ENCODE peak calls at places on chromosomes 4 and X, in six cellular contexts. D is colonic mucosa, U is foreskin fibroblast, E is CD14-positive monocyte, Y is adrenal gland, G is dorsolateral prefrontal cortex. H is an unnamed sample.

GRCh38 chr4:4866833-4867744 is 7.6 kb downstream of the MSX1 start:
- DNase-seq in D (no peak), U (no peak), E (no peak), Y (no peak), G (no peak), H (peak)

GRCh38 chr4:119025440-119025839 is 110.2 kb upstream of the MYOZ2 start:
- DNase-seq in D (peak), U (peak), E (peak), Y (peak), G (no peak), H (peak)

GRCh38 chrX:132219343-132219768 is at the start of gene RAP2C:
- DNase-seq in D (peak), U (peak), E (peak), Y (peak), G (peak), H (peak)

GRCh38 chrX:102341867-102342266 is 94.9 kb downstream of the NXF2 start:
- DNase-seq in D (no peak), U (peak), E (no peak), Y (no peak), G (no peak), H (no peak)

GRCh38 chr4:149531861-149532260 is 283.8 kb downstream of the IQCM start:
- DNase-seq in D (no peak), U (peak), E (no peak), Y (no peak), G (no peak), H (no peak)

GRCh38 chr4:42673084-42673429 is 16.2 kb upstream of the ATP8A1 start:
- DNase-seq in D (no peak), U (no peak), E (no peak), Y (peak), G (no peak), H (peak)

GRCh38 chr4:125155251-125155650 is 159.5 kb upstream of the FAT4 start:
- DNase-seq in D (no peak), U (no peak), E (no peak), Y (no peak), G (no peak), H (no peak)

GRCh38 chr4:185582651-185583400 is 47.5 kb upstream of the PDLIM3 start:
- DNase-seq in D (no peak), U (no peak), E (no peak), Y (no peak), G (no peak), H (no peak)

GRCh38 chrX:76550016-76550415 is 122.5 kb downstream of the MAGEE1 start:
- DNase-seq in D (no peak), U (no peak), E (no peak), Y (no peak), G (no peak), H (no peak)

GRCh38 chrX:46327229-46328081 is 217.8 kb downstream of the ZNF674 start:
- DNase-seq in D (peak), U (peak), E (no peak), Y (peak), G (no peak), H (no peak)

GRCh38 chr4:151865744-151866143 is 104.9 kb upstream of the GATB start:
- DNase-seq in D (no peak), U (no peak), E (no peak), Y (no peak), G (peak), H (no peak)

GRCh38 chrX:21741869-21742701 is 15.8 kb downstream of the SMPX start:
- DNase-seq in D (no peak), U (no peak), E (no peak), Y (no peak), G (no peak), H (no peak)

GRCh38 chrX:20205927-20206708 is 60.6 kb downstream of the RPS6KA3 start:
- DNase-seq in D (no peak), U (no peak), E (no peak), Y (no peak), G (peak), H (no peak)

GRCh38 chrX:102832661-102833060 is 104.4 kb upstream of the RAB40AL start:
- DNase-seq in D (no peak), U (peak), E (no peak), Y (no peak), G (peak), H (no peak)

GRCh38 chrX:16870095-16870860 is at the start of gene RBBP7:
- DNase-seq in D (peak), U (peak), E (peak), Y (peak), G (peak), H (peak)

GRCh38 chrX:30414144-30414543 is 105.0 kb upstream of the NR0B1 start:
- DNase-seq in D (no peak), U (no peak), E (no peak), Y (no peak), G (no peak), H (no peak)

GRCh38 chr4:77931452-77932135 is 69.0 kb downstream of the MRPL1 start:
- DNase-seq in D (no peak), U (peak), E (no peak), Y (no peak), G (no peak), H (no peak)

GRCh38 chr4:106162278-106162677 is 153.7 kb downstream of the TBCK start:
- DNase-seq in D (no peak), U (no peak), E (no peak), Y (no peak), G (no peak), H (peak)

GRCh38 chrX:21655901-21656586 is 2.1 kb downstream of the KLHL34 start:
- DNase-seq in D (no peak), U (no peak), E (no peak), Y (no peak), G (no peak), H (peak)

GRCh38 chr4:4969298-4969697 is 50.0 kb downstream of the CYTL1 start:
- DNase-seq in D (peak), U (no peak), E (no peak), Y (peak), G (no peak), H (no peak)

GRCh38 chr4:112231779-112232713 is at the start of gene AP1AR:
- DNase-seq in D (peak), U (peak), E (peak), Y (peak), G (peak), H (peak)

GRCh38 chrX:41589634-41590270 is 99.0 kb upstream of the GPR34 start:
- DNase-seq in D (no peak), U (peak), E (no peak), Y (no peak), G (no peak), H (no peak)

GRCh38 chr4:156053174-156053573 is 99.5 kb upstream of the CTSO start:
- DNase-seq in D (no peak), U (no peak), E (no peak), Y (no peak), G (no peak), H (no peak)

GRCh38 chr4:56772134-56772533 is 49.4 kb downstream of the SPINK2 start:
- DNase-seq in D (no peak), U (peak), E (no peak), Y (no peak), G (no peak), H (no peak)

GRCh38 chr4:187128971-187129370 is 405.3 kb upstream of the FAT1 start:
- DNase-seq in D (no peak), U (peak), E (no peak), Y (no peak), G (no peak), H (no peak)

GRCh38 chr4:87589531-87589930 is 18.8 kb upstream of the DSPP start:
- DNase-seq in D (no peak), U (peak), E (no peak), Y (peak), G (no peak), H (no peak)

GRCh38 chrX:107673933-107674479 is 45.7 kb downstream of the PRPS1 start:
- DNase-seq in D (peak), U (peak), E (peak), Y (peak), G (no peak), H (peak)

GRCh38 chr4:23697722-23698121 is 192.1 kb downstream of the PPARGC1A start:
- DNase-seq in D (no peak), U (no peak), E (no peak), Y (no peak), G (no peak), H (no peak)

GRCh38 chr4:127698789-127699200 is 31.4 kb upstream of the SLC25A31 start:
- DNase-seq in D (no peak), U (peak), E (no peak), Y (peak), G (no peak), H (no peak)

GRCh38 chr4:7189475-7190277 is 2.7 kb upstream of the SORCS2 start:
- DNase-seq in D (no peak), U (no peak), E (no peak), Y (no peak), G (no peak), H (no peak)

GRCh38 chrX:46837543-46838481 is 969 bp downstream of the RP2 start:
- DNase-seq in D (no peak), U (peak), E (no peak), Y (no peak), G (no peak), H (no peak)

GRCh38 chr4:12636191-12636590 is 847.9 kb downstream of the RAB28 start:
- DNase-seq in D (no peak), U (no peak), E (no peak), Y (no peak), G (no peak), H (no peak)

DNA sequence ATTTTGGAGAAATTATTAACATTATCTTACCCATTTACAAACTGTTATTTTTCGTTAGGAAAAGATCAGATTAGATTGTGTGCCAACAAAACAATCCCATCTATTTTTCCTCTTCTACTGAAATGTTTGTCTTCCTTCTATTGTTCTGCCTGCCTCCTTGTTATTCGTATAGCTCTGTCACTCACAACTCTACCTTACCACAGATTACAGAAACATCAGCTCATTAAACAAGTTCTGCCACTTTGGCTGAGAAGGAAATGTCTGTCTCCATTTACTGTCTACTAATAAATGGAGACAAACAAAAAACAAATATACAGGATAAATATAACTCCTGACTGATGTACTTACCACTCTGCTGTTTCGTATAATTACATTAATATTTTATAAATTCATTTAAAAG is 211.4 kb downstream of the ENOX2 start:
- DNase-seq in D (no peak), U (no peak), E (no peak), Y (no peak), G (no peak), H (no peak)
- TF ChIP-seq CTCF in D (no peak), U (no peak), E (no peak), Y (no peak), G (no peak), H (no peak)

GRCh38 chr4:64713256-64713840 is 304.1 kb upstream of the TECRL start:
- DNase-seq in D (no peak), U (peak), E (no peak), Y (no peak), G (no peak), H (no peak)
- TF ChIP-seq CTCF in D (peak), U (peak), E (peak), Y (no peak), G (peak), H (no peak)

DNA sequence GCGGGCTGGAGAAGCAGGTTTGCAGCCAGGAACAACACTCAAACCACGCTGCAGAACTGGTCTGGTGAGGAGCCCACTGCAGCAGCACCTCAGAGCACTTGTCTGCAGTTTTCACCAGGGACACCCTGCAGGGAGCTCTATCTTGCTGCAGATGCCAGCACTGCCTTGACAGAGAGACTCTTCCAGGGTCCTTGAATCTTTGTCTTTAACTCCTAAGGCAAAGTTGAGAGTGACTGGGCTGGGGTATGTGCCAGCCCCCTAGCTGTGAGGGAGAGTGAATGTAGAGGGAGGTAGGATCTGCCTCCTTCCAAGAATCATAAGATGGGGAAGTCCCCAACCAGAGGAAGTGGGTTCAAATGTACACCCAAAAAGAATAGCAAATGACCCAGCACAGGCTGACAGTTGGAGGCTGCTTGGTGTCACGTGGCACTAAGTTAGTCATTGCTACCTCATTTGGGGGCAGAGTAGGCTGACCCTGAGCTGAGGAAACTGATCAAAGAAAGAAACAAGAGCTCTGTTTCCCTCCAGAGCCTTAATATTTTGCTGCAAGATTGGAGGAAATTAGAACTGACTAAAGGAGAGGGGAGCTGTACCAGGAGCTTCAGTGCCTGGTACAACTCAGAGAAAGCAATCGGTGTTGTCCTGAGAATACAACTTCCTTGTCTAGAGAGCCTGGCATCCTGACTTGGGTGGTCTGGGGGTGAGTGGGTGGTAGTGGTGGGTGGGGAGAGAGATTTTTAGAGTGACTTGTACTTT is 28.2 kb upstream of the HUWE1 start:
- DNase-seq in D (no peak), U (peak), E (peak), Y (no peak), G (no peak), H (no peak)
- TF ChIP-seq CTCF in D (no peak), U (no peak), E (no peak), Y (no peak), G (no peak), H (no peak)

GRCh38 chrX:29231800-29232199 is 644.6 kb downstream of the IL1RAPL1 start:
- DNase-seq in D (no peak), U (peak), E (no peak), Y (no peak), G (no peak), H (no peak)
- TF ChIP-seq CTCF in D (no peak), U (peak), E (no peak), Y (no peak), G (peak), H (no peak)

GRCh38 chr4:41044165-41044564 is 170.2 kb downstream of the APBB2 start:
- DNase-seq in D (no peak), U (no peak), E (no peak), Y (no peak), G (no peak), H (no peak)
- TF ChIP-seq CTCF in D (no peak), U (no peak), E (no peak), Y (no peak), G (no peak), H (no peak)

DNA sequence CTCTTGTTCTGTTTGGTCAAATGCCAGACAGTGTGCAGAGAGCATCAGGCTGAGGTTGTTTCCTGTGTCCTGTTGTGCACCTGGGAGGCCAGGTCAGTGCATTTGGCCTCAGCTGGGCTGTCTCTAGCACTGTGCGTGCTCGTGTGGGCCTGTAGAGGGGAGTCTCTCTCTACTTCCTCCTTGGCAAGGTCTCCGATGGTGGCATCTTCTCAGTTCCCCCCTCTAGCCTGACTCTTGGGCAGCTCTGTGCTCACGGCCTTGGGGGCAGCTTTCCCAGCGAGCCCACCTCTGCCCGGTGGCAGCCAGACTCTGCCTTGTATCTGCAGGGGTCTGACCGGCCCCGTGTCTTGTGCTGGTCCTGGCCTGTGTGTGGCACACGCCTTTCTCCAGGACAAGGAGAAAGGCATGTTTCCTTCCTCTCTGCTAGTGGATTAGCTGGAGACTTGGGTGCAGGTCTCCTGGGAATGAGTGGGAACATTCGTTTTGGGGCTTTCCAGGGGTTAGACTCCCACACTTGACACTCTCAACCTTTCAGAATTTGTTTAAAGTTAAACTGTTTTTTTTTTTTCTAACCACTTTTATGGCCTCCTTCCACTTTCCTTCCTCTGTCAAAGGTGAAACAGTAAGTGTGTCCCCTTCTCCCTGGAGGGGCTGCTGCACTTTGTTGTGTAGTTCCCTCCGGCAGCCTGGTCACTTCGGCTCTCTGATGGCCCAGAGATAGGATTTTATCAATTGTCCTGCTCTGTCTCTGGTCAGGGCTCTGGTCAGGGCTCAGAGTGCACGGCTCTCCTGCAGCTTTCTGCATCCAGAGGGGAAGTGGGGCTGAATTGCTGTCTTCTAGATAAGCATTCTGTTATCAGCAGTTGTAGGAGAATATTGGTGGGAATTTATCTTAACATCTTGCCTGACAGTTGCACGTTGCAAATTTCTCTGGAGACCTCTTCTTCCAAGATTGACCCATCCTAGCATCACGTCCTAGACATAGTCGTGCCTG is 62.5 kb downstream of the FAM193A start:
- DNase-seq in D (no peak), U (no peak), E (no peak), Y (peak), G (no peak), H (no peak)
- TF ChIP-seq CTCF in D (no peak), U (no peak), E (peak), Y (no peak), G (no peak), H (no peak)

DNA sequence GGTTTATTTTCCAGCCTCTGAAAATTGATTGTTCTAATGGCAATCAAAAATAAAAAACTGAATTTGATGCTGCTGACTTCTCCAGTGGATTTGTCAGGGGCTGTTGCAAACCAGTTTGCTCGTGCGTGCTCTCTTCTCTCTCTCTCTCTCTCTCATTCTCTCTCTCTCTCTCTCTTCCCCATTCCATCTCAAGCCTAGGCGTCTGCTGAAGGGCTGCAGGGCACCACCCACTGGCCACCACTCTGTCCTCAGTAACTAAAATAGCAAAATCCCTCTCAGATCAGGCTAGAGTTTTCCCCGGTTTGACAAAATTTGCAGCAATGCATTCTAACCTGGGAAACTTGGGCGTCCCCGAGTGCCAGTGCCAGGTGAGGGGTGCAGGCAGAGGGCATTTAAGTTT is 19.4 kb downstream of the NKX6-1 start:
- DNase-seq in D (no peak), U (no peak), E (no peak), Y (no peak), G (no peak), H (no peak)
- TF ChIP-seq CTCF in D (no peak), U (no peak), E (no peak), Y (no peak), G (no peak), H (no peak)

H was measured in ovary.